ENCODE peak calls at places on chromosomes 13 and 19, in seven cellular contexts. E is GM23338; V is epithelial cell of proximal tubule; X is AG04449; F is ascending aorta; O is CD8-positive, alpha-beta memory T cell; S is esophagus squamous epithelium. Q is an unnamed sample.

GRCh38 chr13:85665286-85665685 is 133.9 kb downstream of the SLITRK6 start:
- DNase-seq in E (peak), V (no peak), X (no peak), F (no peak), O (no peak), S (no peak), Q (no peak)

GRCh38 chr19:44924243-44924725 is 9.9 kb downstream of the APOC1 start:
- DNase-seq in E (no peak), V (no peak), X (no peak), F (no peak), O (no peak), S (no peak), Q (no peak)

GRCh38 chr13:110689041-110689440 is 16.9 kb downstream of the CARS2 start:
- DNase-seq in E (no peak), V (no peak), X (no peak), F (peak), O (no peak), S (no peak), Q (no peak)

GRCh38 chr19:8113017-8113416 is 36.4 kb downstream of the FBN3 start:
- DNase-seq in E (peak), V (no peak), X (no peak), F (no peak), O (no peak), S (no peak), Q (no peak)

GRCh38 chr19:2603320-2603719 is 99.2 kb downstream of the GNG7 start:
- DNase-seq in E (peak), V (no peak), X (no peak), F (peak), O (no peak), S (no peak), Q (peak)

GRCh38 chr13:99545979-99546378 is 44.7 kb downstream of the TM9SF2 start:
- DNase-seq in E (no peak), V (no peak), X (no peak), F (no peak), O (no peak), S (no peak), Q (no peak)

GRCh38 chr19:32717496-32717895 is 2.1 kb upstream of the TDRD12 start:
- DNase-seq in E (no peak), V (no peak), X (no peak), F (no peak), O (no peak), S (no peak), Q (no peak)

GRCh38 chr19:36488816-36489138 is 584 bp downstream of the ZNF566 start:
- DNase-seq in E (no peak), V (no peak), X (no peak), F (no peak), O (no peak), S (no peak), Q (no peak)

GRCh38 chr13:29490561-29490960 is 104.9 kb downstream of the SLC7A1 start:
- DNase-seq in E (no peak), V (no peak), X (no peak), F (peak), O (no peak), S (no peak), Q (no peak)

GRCh38 chr19:644789-645188 is 5.1 kb downstream of the FGF22 start:
- DNase-seq in E (no peak), V (no peak), X (no peak), F (no peak), O (no peak), S (no peak), Q (no peak)

GRCh38 chr13:63999614-64000013 is 2584.0 kb upstream of the PCDH20 start:
- DNase-seq in E (no peak), V (no peak), X (no peak), F (no peak), O (no peak), S (no peak), Q (no peak)

GRCh38 chr13:108917581-108917980 is 288.2 kb downstream of the MYO16 start:
- DNase-seq in E (no peak), V (no peak), X (peak), F (no peak), O (no peak), S (no peak), Q (peak)

GRCh38 chr19:51371186-51371690 is 1.2 kb downstream of the NKG7 start:
- DNase-seq in E (no peak), V (no peak), X (no peak), F (no peak), O (no peak), S (no peak), Q (no peak)

GRCh38 chr19:5308471-5309437 is 31.9 kb downstream of the PTPRS start:
- DNase-seq in E (no peak), V (no peak), X (peak), F (peak), O (no peak), S (no peak), Q (peak)

GRCh38 chr19:28727133-28727834 is 485.7 kb downstream of the UQCRFS1 start:
- DNase-seq in E (peak), V (no peak), X (no peak), F (no peak), O (peak), S (no peak), Q (peak)

GRCh38 chr13:31200636-31200970 is 828 bp downstream of the B3GLCT start:
- DNase-seq in E (peak), V (no peak), X (no peak), F (peak), O (no peak), S (no peak), Q (no peak)

GRCh38 chr19:46068345-46069258 is 27.8 kb upstream of the IGFL4 start:
- DNase-seq in E (no peak), V (peak), X (peak), F (no peak), O (no peak), S (no peak), Q (peak)

GRCh38 chr13:80458546-80458945 is 117.6 kb upstream of the SPRY2 start:
- DNase-seq in E (no peak), V (no peak), X (no peak), F (no peak), O (no peak), S (no peak), Q (no peak)

GRCh38 chr13:43373400-43373799 is 350.0 kb downstream of the DNAJC15 start:
- DNase-seq in E (no peak), V (no peak), X (no peak), F (no peak), O (no peak), S (no peak), Q (no peak)

GRCh38 chr13:53197424-53197823 is 168.8 kb downstream of the OLFM4 start:
- DNase-seq in E (no peak), V (no peak), X (no peak), F (no peak), O (no peak), S (no peak), Q (no peak)

DNA sequence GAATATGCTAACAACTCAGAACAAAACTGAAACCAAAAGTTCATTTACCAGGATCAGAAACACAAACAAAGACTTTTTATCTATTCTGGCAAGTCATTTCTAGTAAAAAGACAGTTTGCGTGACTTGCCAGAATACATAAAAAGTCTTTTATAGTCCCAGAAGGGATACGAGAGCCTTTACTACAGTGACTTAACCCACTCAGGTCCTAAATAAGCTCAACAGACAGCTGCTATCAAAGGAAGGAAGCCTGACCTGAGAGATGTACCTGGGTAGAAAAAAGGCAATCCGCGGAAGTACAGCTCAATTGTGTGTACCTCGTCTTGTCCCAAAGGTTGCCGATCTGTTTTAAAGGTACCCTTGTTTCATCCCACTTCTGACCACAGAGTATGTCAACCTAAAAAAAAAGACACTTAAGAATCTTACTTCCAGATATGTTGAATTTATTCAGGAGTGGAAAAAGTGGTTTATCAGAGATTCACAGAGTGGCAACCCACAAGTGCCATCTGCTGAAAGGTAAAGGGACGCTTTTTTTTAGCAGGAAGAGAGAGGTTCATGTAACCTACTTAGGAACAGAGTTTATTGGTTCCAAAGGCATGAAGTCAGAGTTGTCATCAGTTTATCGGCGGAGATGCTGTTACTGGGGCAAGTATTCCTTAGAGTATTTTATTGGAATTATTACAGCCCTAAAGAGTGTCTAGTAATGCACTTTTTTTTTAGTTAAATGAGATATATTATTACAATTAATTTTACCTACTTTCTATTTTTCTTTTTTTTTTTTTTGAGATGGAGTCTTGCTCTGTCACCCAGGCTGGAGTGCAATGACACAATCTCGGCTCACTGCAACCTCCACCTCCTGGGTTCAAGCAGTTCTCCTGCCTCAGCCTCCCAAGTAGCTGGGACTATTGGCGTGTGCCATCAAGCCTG is 69.7 kb upstream of the C1QTNF9B start:
- DNase-seq in E (no peak), V (no peak), X (no peak), F (no peak), O (peak), S (no peak), Q (no peak)
- H3K4me3 ChIP-seq in E (no peak), V (no peak), X (no peak), F (no peak), O (peak), S (no peak), Q (no peak)

GRCh38 chr19:18208098-18208951 is 4.5 kb upstream of the RAB3A start:
- DNase-seq in E (peak), V (no peak), X (no peak), F (no peak), O (no peak), S (no peak), Q (peak)
- H3K4me3 ChIP-seq in E (no peak), V (no peak), X (peak), F (no peak), O (no peak), S (no peak), Q (peak)

GRCh38 chr19:47444388-47444821 is 25.1 kb upstream of the MEIS3 start:
- DNase-seq in E (peak), V (no peak), X (no peak), F (no peak), O (peak), S (no peak), Q (no peak)

GRCh38 chr19:47445527-47445926 is 26.2 kb downstream of the SLC8A2 start:
- DNase-seq in E (no peak), V (no peak), X (no peak), F (no peak), O (no peak), S (no peak), Q (no peak)

GRCh38 chr19:47447470-47448359 is 24.0 kb downstream of the SLC8A2 start:
- DNase-seq in E (peak), V (no peak), X (no peak), F (no peak), O (peak), S (no peak), Q (peak)

GRCh38 chr19:47446534-47447469 is 24.9 kb downstream of the SLC8A2 start:
- DNase-seq in E (peak), V (no peak), X (no peak), F (no peak), O (no peak), S (no peak), Q (peak)

DNA sequence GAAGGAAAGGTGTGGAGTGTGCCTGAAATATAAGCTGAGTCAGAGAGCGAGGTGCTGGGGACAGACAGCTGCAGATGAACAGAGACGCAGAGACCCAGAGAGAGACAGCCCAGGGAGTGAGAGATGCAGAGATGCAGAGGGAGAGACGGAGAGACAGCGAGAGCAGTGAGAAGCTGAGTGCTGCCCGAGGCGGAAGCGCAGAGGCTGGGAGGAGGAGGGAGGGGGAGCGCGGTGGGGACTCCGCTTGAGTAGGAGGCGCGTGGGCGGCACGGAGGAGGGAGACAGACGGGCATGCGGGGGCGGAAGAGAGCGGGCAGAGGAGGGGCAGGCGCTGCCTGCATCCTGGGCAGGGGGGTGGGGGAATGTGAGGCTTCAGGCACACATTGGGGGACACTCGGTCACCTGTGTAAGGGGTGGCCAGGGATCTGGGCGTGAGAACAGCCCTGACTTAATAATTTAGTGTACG is 25.7 kb downstream of the SLC8A2 start:
- DNase-seq in E (peak), V (no peak), X (no peak), F (no peak), O (peak), S (no peak), Q (peak)
- H3K4me3 ChIP-seq in E (peak), V (peak), X (no peak), F (no peak), O (peak), S (no peak), Q (no peak)

DNA sequence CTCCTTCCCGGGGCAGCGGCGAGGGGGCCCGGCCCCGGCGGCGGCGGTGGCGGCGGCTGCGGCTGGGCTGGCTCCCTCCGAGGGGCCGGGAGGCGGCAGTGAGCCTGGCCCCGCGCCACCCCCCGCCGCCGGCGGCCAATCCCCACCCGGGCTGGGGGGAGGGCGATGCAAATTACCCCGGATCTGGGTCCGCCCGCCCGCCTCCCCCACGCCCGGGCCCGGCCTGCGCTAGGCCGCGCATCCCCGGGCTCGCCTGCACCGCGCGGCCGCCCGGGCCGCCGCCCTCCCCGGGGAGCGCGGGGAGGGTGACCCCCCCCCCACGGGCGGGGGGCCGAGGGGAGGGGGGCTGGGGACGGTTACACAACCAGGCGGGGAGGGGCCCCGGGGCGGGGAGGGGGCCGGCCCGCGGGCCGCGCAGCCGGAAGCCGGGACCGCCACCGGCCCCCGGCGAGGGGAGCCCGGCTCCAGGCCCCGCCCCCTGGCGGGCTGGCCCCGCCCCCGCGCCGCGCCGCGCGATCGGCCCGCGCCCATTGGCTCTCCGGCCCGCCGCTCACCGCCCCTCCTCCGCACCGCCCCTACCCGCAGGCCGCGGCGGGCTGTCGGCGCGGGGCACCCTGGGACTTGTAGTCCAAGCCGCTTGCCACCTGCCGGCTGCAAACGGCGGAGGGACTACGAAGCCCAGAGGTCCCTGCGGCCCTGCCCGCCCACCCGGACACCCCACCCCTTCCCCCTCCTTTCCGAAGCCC is 1.1 kb downstream of the ZBTB7A start:
- DNase-seq in E (peak), V (peak), X (peak), F (peak), O (peak), S (peak), Q (peak)
- H3K4me3 ChIP-seq in E (no peak), V (peak), X (peak), F (peak), O (no peak), S (peak), Q (peak)

GRCh38 chr19:58003153-58003828 is 671 bp upstream of the ZNF606 start:
- DNase-seq in E (peak), V (no peak), X (no peak), F (no peak), O (no peak), S (no peak), Q (peak)

GRCh38 chr19:58000677-58001076 is 1.9 kb downstream of the ZNF606 start:
- DNase-seq in E (no peak), V (no peak), X (no peak), F (no peak), O (no peak), S (no peak), Q (no peak)

GRCh38 chr19:58001895-58002369 is 688 bp downstream of the ZNF606 start:
- DNase-seq in E (no peak), V (no peak), X (no peak), F (no peak), O (no peak), S (no peak), Q (no peak)

GRCh38 chr19:58007285-58007684 is 4.7 kb upstream of the ZNF606 start:
- DNase-seq in E (peak), V (no peak), X (no peak), F (no peak), O (no peak), S (no peak), Q (no peak)

DNA sequence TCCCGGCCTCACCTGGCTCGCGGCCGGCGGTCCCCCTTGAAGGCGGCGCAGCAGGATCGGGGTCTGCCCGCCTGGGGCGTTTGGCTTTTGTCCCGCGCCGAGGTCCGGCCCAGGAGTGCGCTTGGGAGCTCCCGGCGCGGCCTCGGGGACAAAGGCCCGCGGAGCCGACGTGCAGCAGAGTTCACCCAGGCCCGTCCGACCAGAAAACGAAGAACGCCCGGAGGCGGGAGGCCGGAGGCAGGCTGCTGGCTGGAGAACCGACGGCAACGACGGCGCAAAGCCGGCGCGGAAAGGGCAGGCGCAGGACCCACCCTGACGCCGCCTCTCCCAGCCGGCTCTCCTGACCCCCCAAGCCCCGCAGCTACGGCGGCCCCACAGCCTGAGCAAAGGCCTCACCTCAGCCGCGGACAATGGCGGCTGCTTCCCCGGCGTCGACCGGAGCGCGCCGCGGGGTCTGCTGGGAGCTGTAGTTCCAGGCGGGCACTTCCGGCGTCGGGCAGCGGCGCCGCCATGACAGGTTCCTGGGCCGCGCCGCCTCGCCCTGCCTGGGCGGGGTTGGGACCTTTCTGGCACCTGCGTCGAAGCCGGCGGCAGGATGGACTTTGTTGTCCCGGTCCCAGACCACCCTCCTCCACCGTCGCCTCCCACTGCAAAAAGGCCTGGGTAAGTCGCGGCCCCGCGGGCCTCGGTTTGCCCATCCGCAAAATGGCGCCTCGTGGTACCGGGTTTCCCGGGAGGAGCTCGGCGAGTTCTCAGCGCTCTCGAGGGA is at the start of gene ZNF606:
- DNase-seq in E (peak), V (peak), X (peak), F (peak), O (peak), S (peak), Q (peak)
- H3K4me3 ChIP-seq in E (peak), V (peak), X (peak), F (peak), O (peak), S (peak), Q (peak)